ENCODE peak calls at places on chromosome 6, in four cellular contexts. A is Daoy; D is RPMI7951; R is activated effector memory CD4-positive, alpha-beta T cell treated with Interleukin-2 at 50 U/mL for 16 hours. P is an unnamed sample.

GRCh38 chr6:129598244-129599187 is 111.5 kb downstream of the ARHGAP18 start:
- DNase-seq in A (peak; percentile 58), D (peak; percentile 71), R (no peak), P (peak; percentile 72)

GRCh38 chr6:55943329-55943728 is 67.9 kb upstream of the BMP5 start:
- DNase-seq in A (no peak), D (no peak), R (no peak), P (peak; percentile 3)

GRCh38 chr6:99821164-99821563 is 172.9 kb downstream of the MCHR2 start:
- DNase-seq in A (peak; percentile 77), D (no peak), R (no peak), P (peak; percentile 21)

GRCh38 chr6:10542135-10542689 is 21.1 kb downstream of the GCNT2 start:
- DNase-seq in A (no peak), D (no peak), R (no peak), P (no peak)

GRCh38 chr6:149235130-149235561 is 82.4 kb upstream of the TAB2 start:
- DNase-seq in A (peak; percentile 95), D (peak; percentile 96), R (no peak), P (peak; percentile 84)

GRCh38 chr6:11218827-11219826 is 13.3 kb downstream of the NEDD9 start:
- DNase-seq in A (peak; percentile 23), D (peak; percentile 61), R (no peak), P (peak; percentile 58)

GRCh38 chr6:54737247-54737646 is 109.3 kb upstream of the FAM83B start:
- DNase-seq in A (no peak), D (peak; percentile 4), R (no peak), P (peak; percentile 33)

GRCh38 chr6:101722991-101723579 is 329.6 kb downstream of the GRIK2 start:
- DNase-seq in A (no peak), D (peak; percentile 53), R (no peak), P (peak; percentile 79)

GRCh38 chr6:7268362-7269310 is 44.4 kb downstream of the SSR1 start:
- DNase-seq in A (no peak), D (no peak), R (no peak), P (no peak)

GRCh38 chr6:84349542-84349941 is 122.1 kb upstream of the CEP162 start:
- DNase-seq in A (no peak), D (no peak), R (no peak), P (no peak)

GRCh38 chr6:159875194-159875593 is 15.6 kb upstream of the MAS1 start:
- DNase-seq in A (no peak), D (no peak), R (no peak), P (no peak)

P was measured in HT1080.